ENCODE peak calls at places on chromosomes 7 and 10, in six cellular contexts. Y, S, E, U, K and G are unnamed samples.
A peak's percentile ranks its signal among the peaks of the same experiment; 100 is the strongest.

GRCh38 chr10:62652114-62652513 is 152.4 kb upstream of the ADO start:
- DNase-seq in Y (no peak), S (no peak), E (no peak), U (no peak), K (no peak), G (no peak)

GRCh38 chr10:3783313-3783689 is 1.7 kb downstream of the KLF6 start:
- DNase-seq in Y (no peak), S (peak; percentile 69), E (no peak), U (no peak), K (peak; percentile 60), G (no peak)

GRCh38 chr10:131654471-131655087 is 246.2 kb upstream of the PPP2R2D start:
- DNase-seq in Y (no peak), S (peak; percentile 28), E (no peak), U (no peak), K (no peak), G (no peak)

GRCh38 chr10:73857446-73857845 is 16.9 kb downstream of the CAMK2G start:
- DNase-seq in Y (no peak), S (no peak), E (no peak), U (no peak), K (peak; percentile 43), G (no peak)

GRCh38 chr10:1142596-1142995 is 86.4 kb downstream of the WDR37 start:
- DNase-seq in Y (no peak), S (peak; percentile 45), E (no peak), U (no peak), K (no peak), G (no peak)

GRCh38 chr10:4046030-4046429 is 261.0 kb upstream of the KLF6 start:
- DNase-seq in Y (no peak), S (no peak), E (no peak), U (no peak), K (no peak), G (no peak)

GRCh38 chr7:100444311-100445278 is 8.3 kb upstream of the PPP1R35 start:
- DNase-seq in Y (peak; percentile 96), S (no peak), E (no peak), U (peak; percentile 96), K (no peak), G (no peak)

GRCh38 chr7:40077849-40078248 is 56.6 kb downstream of the MPLKIP start:
- DNase-seq in Y (no peak), S (no peak), E (no peak), U (no peak), K (no peak), G (no peak)

GRCh38 chr7:84247591-84247990 is 53.0 kb upstream of the SEMA3A start:
- DNase-seq in Y (no peak), S (no peak), E (no peak), U (no peak), K (no peak), G (no peak)

GRCh38 chr7:42471573-42472174 is 234.7 kb upstream of the GLI3 start:
- DNase-seq in Y (no peak), S (no peak), E (no peak), U (no peak), K (no peak), G (no peak)

GRCh38 chr10:44972874-44973306 is 5.7 kb downstream of the DEPP1 start:
- DNase-seq in Y (no peak), S (no peak), E (no peak), U (peak; percentile 50), K (no peak), G (no peak)

GRCh38 chr7:114084381-114085312 is 165.8 kb upstream of the PPP1R3A start:
- DNase-seq in Y (no peak), S (peak; percentile 58), E (no peak), U (peak; percentile 30), K (no peak), G (no peak)

GRCh38 chr10:13830385-13830784 is 243.6 kb downstream of the PRPF18 start:
- DNase-seq in Y (no peak), S (peak; percentile 67), E (no peak), U (no peak), K (no peak), G (no peak)

GRCh38 chr10:48239618-48240017 is 34.9 kb downstream of the FRMPD2 start:
- DNase-seq in Y (no peak), S (no peak), E (no peak), U (no peak), K (no peak), G (no peak)

GRCh38 chr7:128022631-128023532 is 8.4 kb downstream of the LRRC4 start:
- DNase-seq in Y (no peak), S (no peak), E (no peak), U (no peak), K (no peak), G (no peak)

GRCh38 chr10:16777473-16778370 is 39.5 kb downstream of the RSU1 start:
- DNase-seq in Y (peak; percentile 50), S (peak; percentile 85), E (peak; percentile 19), U (peak; percentile 97), K (no peak), G (peak; percentile 2)

GRCh38 chr10:92407305-92408016 is 116.5 kb downstream of the MARCHF5 start:
- DNase-seq in Y (no peak), S (no peak), E (no peak), U (no peak), K (no peak), G (no peak)

GRCh38 chr10:10599994-10600393 is 417.7 kb upstream of the CELF2 start:
- DNase-seq in Y (no peak), S (no peak), E (no peak), U (no peak), K (no peak), G (no peak)

GRCh38 chr7:37491919-37492694 is 43.4 kb upstream of the ELMO1 start:
- DNase-seq in Y (no peak), S (peak; percentile 94), E (no peak), U (no peak), K (no peak), G (no peak)

GRCh38 chr7:122299935-122300606 is 4.5 kb downstream of the FEZF1 start:
- DNase-seq in Y (no peak), S (peak; percentile 81), E (no peak), U (no peak), K (no peak), G (no peak)

GRCh38 chr10:47409171-47409865 is 25.2 kb upstream of the ZNF488 start:
- DNase-seq in Y (no peak), S (no peak), E (no peak), U (no peak), K (no peak), G (no peak)

GRCh38 chr10:79268100-79268670 is 79.1 kb upstream of the PPIF start:
- DNase-seq in Y (no peak), S (no peak), E (no peak), U (peak; percentile 42), K (no peak), G (no peak)

GRCh38 chr7:2229467-2229866 is 3.3 kb downstream of the MAD1L1 start:
- DNase-seq in Y (no peak), S (no peak), E (no peak), U (no peak), K (no peak), G (no peak)

GRCh38 chr7:85840532-85840931 is 653.7 kb upstream of the SEMA3D start:
- DNase-seq in Y (no peak), S (no peak), E (no peak), U (no peak), K (no peak), G (no peak)

GRCh38 chr10:6170638-6171037 is 32.1 kb upstream of the PFKFB3 start:
- DNase-seq in Y (no peak), S (no peak), E (no peak), U (peak; percentile 58), K (no peak), G (no peak)

GRCh38 chr7:127870231-127870907 is 160.9 kb downstream of the LRRC4 start:
- DNase-seq in Y (no peak), S (no peak), E (no peak), U (peak; percentile 41), K (no peak), G (no peak)

GRCh38 chr7:117937049-117937448 is 63.8 kb upstream of the CTTNBP2 start:
- DNase-seq in Y (no peak), S (no peak), E (no peak), U (no peak), K (no peak), G (no peak)

DNA sequence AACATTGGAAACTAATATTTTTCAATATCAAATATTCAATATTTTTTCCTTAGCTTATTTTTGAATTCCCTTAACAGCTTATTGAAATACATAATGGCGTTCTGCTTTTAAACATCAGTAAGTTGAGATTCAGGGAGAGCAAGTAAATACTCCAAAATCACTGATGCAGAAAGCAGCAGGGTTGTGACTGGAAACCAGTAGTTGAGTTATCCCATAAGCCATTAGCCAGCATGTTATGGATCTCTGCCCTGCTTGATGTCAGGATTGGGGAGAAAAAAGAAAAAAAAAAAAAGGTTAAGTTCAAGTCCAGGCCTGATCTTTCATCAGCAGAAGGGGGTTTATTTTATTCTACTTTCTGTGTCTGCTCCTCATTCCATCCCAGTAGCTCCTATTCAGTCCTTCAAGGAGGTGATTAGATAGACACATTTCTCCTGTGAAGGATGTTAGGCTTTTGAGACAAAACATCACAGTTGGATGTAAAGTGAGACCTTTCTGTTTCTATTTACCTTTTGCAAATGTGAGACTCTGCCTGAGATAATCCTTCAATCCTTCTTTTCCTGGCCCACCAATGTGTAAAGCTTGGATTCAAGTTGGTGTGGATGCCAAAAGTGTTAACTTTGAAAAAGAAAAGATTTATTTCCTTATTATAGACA is 110.9 kb upstream of the HDAC9 start:
- DNase-seq in Y (no peak), S (peak; percentile 33), E (no peak), U (no peak), K (no peak), G (no peak)
- TF ChIP-seq POLR2AphosphoS5 in Y (no peak), S (no peak), E (no peak), U (no peak), K (no peak), G (no peak)

DNA sequence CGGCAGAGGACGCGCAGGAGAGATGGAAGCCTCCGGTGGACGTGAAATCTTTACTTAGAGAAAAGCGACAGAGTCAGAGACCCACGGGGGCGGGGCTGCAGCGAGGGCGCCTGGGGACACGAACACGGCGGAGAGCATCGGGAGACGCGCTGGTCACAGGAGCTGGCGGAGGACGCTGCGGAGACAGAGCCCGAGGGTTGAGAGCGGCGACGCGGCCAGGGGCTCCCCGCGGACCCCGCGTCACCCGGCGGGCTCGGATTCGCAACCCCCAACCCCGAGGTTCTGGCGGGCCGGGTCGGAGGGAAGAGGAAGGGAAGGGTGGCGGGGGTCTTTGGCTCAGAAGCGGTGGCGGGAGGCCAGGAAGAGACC is 11.3 kb downstream of the CALY start:
- DNase-seq in Y (no peak), S (peak; percentile 28), E (no peak), U (no peak), K (no peak), G (no peak)
- TF ChIP-seq EZH2 in Y (no peak), S (no peak), E (no peak), U (peak; percentile 99), K (no peak), G (no peak)

GRCh38 chr7:28369523-28369922 is 42.8 kb upstream of the CREB5 start:
- DNase-seq in Y (no peak), S (no peak), E (no peak), U (no peak), K (no peak), G (no peak)
- TF ChIP-seq POLR2AphosphoS5 in Y (no peak), S (no peak), E (no peak), U (no peak), K (no peak), G (no peak)

GRCh38 chr10:8047452-8048280 is 6.8 kb upstream of the GATA3 start:
- DNase-seq in Y (no peak), S (peak; percentile 78), E (no peak), U (peak; percentile 59), K (no peak), G (no peak)
- TF ChIP-seq EZH2 in Y (peak; percentile 78), S (peak; percentile 81), E (no peak), U (peak; percentile 53), K (no peak), G (no peak)